ENCODE peak calls at places on chromosomes 16 and 17, in eight cellular contexts. X is SK-N-SH, R is suprapubic skin, A is stomach, P is transverse colon, D is breast epithelium, Q is H1, O is GM23338. K is an unnamed sample.
A peak's percentile ranks its signal among the peaks of the same experiment; 100 is the strongest.

GRCh38 chr17:34009946-34010345 is 245.1 kb upstream of the CCL2 start:
- DNase-seq in X (no peak), R (no peak), A (no peak), P (no peak), D (no peak), Q (no peak), O (no peak), K (no peak)

GRCh38 chr17:45869676-45870341 is 24.5 kb upstream of the MAPT start:
- DNase-seq in X (no peak), R (no peak), A (no peak), P (no peak), D (no peak), Q (no peak), O (no peak), K (no peak)

GRCh38 chr16:46923513-46924295 is 39.5 kb downstream of the GPT2 start:
- DNase-seq in X (no peak), R (no peak), A (no peak), P (no peak), D (no peak), Q (no peak), O (no peak), K (no peak)

GRCh38 chr16:1102921-1103648 is 7.0 kb upstream of the C1QTNF8 start:
- DNase-seq in X (peak; percentile 93), R (no peak), A (peak; percentile 69), P (peak; percentile 69), D (no peak), Q (peak; percentile 94), O (peak; percentile 70), K (peak; percentile 91)

GRCh38 chr17:66964083-66964771 is at the start of gene CACNG4:
- DNase-seq in X (peak; percentile 95), R (no peak), A (no peak), P (no peak), D (no peak), Q (peak; percentile 73), O (peak; percentile 67), K (no peak)

GRCh38 chr16:67163903-67164558 is 514 bp upstream of the HSF4 start:
- DNase-seq in X (peak; percentile 77), R (no peak), A (no peak), P (no peak), D (no peak), Q (peak; percentile 72), O (peak; percentile 59), K (no peak)

GRCh38 chr17:43907425-43907981 is at the start of gene MPP2:
- DNase-seq in X (peak; percentile 86), R (peak; percentile 86), A (peak; percentile 73), P (peak; percentile 69), D (no peak), Q (peak; percentile 91), O (peak; percentile 96), K (peak; percentile 46)

GRCh38 chr16:23694707-23695373 is 16.2 kb downstream of the PLK1 start:
- DNase-seq in X (peak; percentile 56), R (no peak), A (no peak), P (no peak), D (no peak), Q (peak; percentile 86), O (peak; percentile 94), K (no peak)

GRCh38 chr16:68086336-68086821 is 1.2 kb downstream of the NFATC3 start:
- DNase-seq in X (peak; percentile 39), R (no peak), A (no peak), P (no peak), D (no peak), Q (no peak), O (peak; percentile 59), K (no peak)

GRCh38 chr16:14172200-14172805 is 101.2 kb downstream of the MRTFB start:
- DNase-seq in X (no peak), R (no peak), A (no peak), P (no peak), D (no peak), Q (no peak), O (no peak), K (no peak)

GRCh38 chr17:8060274-8060673 is 21.4 kb downstream of the ALOX15B start:
- DNase-seq in X (peak; percentile 80), R (peak; percentile 80), A (peak; percentile 64), P (peak; percentile 66), D (no peak), Q (peak; percentile 79), O (peak; percentile 91), K (no peak)
- TF ChIP-seq POLR2AphosphoS5 in X (no peak), R (no peak), A (no peak), P (no peak), D (no peak), Q (no peak), O (no peak), K (no peak)

GRCh38 chr17:40191237-40192208 is 14.3 kb downstream of the RAPGEFL1 start:
- DNase-seq in X (peak; percentile 87), R (peak; percentile 91), A (peak; percentile 76), P (peak; percentile 77), D (peak; percentile 74), Q (peak; percentile 87), O (peak; percentile 88), K (peak; percentile 75)
- TF ChIP-seq POLR2AphosphoS5 in X (peak; percentile 20), R (peak; percentile 22), A (peak; percentile 48), P (peak; percentile 13), D (peak; percentile 46), Q (no peak), O (no peak), K (no peak)

GRCh38 chr17:40097087-40097486 is 3.3 kb downstream of the NR1D1 start:
- DNase-seq in X (no peak), R (no peak), A (no peak), P (no peak), D (no peak), Q (no peak), O (no peak), K (no peak)

GRCh38 chr17:40097931-40098845 is 2.2 kb downstream of the NR1D1 start:
- DNase-seq in X (no peak), R (no peak), A (peak; percentile 85), P (peak; percentile 90), D (no peak), Q (no peak), O (no peak), K (no peak)

GRCh38 chr17:40094874-40095273 is 5.5 kb downstream of the NR1D1 start:
- DNase-seq in X (no peak), R (no peak), A (no peak), P (no peak), D (no peak), Q (no peak), O (no peak), K (no peak)

GRCh38 chr17:40095356-40095943 is 4.9 kb downstream of the NR1D1 start:
- DNase-seq in X (no peak), R (no peak), A (peak; percentile 73), P (no peak), D (no peak), Q (no peak), O (no peak), K (no peak)

DNA sequence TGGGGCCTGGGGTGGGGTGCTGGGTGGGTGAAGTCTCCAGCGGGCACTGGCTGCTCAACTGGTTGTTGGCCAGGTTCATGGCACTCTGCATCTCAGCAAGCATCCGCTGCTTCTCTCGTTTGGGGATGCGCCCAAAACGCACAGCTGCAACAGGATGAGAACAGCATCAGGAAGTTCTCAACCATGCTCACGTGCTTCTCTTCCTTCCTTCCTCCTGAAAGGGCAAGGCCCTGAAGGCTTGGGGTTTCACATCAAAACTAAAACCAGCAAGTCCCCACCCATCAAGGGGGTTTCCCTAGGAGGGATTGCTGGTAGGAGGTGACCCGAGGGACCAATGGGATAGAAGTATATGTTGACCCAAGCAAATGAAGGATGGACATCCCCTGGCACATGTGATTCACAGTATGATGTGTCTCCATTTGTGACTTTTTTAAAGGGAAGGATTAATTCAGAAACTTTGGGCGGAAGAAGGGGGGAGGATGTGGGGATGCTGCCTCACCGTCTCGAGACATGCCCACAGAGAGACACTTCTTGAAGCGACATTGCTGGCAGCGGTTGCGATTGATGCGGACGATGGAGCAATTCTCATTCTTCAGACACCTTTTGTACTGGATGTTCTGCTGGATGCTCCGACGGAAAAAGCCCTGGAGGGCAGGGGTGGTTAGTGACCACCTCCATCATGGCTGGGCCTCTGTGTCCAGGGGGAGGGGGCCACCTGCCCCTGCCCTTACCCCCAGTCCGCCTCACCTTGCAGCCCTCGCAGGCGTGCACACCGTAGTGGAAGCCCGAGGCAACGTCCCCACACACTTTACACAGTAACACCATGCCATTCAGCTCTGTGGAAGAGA is 4.2 kb downstream of the NR1D1 start:
- DNase-seq in X (no peak), R (no peak), A (peak; percentile 57), P (peak; percentile 73), D (no peak), Q (no peak), O (no peak), K (peak; percentile 97)
- TF ChIP-seq POLR2AphosphoS5 in X (no peak), R (no peak), A (peak; percentile 74), P (peak; percentile 29), D (peak; percentile 53), Q (no peak), O (no peak), K (no peak)

DNA sequence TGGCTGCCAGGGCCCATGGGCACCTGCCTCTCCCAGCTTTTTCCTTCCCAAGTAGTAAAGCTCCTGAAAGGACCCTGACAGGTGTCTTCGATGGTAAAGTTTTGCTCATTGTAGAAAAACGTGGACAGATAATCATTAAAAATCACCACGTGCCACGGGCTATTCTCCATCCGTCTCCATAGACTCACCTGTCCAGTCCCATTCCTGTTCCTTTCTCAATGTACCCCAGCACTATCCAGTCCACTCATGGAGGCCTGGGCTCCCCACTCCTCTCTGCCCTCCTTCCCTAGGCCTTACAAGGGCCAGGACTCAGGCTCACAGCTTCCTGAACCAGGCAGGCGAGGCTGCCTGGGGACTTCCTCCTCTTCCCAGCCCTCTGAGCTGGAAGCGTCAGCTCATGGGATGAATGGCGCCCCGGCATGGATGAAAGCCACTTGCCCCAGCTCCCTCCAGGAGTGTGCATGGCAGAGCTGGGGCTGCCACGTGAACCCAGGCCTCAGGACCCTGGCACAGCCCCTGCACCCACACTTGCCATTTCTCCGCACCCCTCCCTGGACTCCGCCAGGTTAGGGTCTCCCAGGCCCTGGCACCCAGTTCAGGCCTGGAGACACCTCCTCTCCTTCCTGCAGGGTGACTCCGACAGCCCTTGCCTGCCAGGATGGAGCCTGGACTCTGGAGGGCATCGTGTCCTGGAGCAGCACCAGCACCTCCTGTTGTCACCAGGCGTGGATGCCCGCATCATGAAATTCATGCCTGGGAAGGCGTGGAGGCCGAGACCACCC is 8.8 kb downstream of the CTRB1 start:
- DNase-seq in X (no peak), R (no peak), A (no peak), P (no peak), D (no peak), Q (no peak), O (peak; percentile 43), K (no peak)
- TF ChIP-seq POLR2AphosphoS5 in X (no peak), R (no peak), A (no peak), P (no peak), D (no peak), Q (no peak), O (peak; percentile 17), K (no peak)

GRCh38 chr17:28925912-28926365 is 23.1 kb upstream of the DHRS13 start:
- DNase-seq in X (no peak), R (no peak), A (no peak), P (no peak), D (no peak), Q (no peak), O (no peak), K (no peak)
- TF ChIP-seq POLR2AphosphoS5 in X (no peak), R (no peak), A (peak; percentile 42), P (no peak), D (no peak), Q (no peak), O (no peak), K (no peak)

GRCh38 chr17:3894927-3895343 is 2.1 kb upstream of the CAMKK1 start:
- DNase-seq in X (no peak), R (no peak), A (peak; percentile 68), P (peak; percentile 71), D (peak; percentile 62), Q (no peak), O (no peak), K (no peak)
- TF ChIP-seq POLR2AphosphoS5 in X (no peak), R (no peak), A (peak; percentile 72), P (peak; percentile 47), D (no peak), Q (no peak), O (no peak), K (no peak)

K was measured in GM12892.